ENCODE peak calls at places on chromosomes 4 and X, in five cellular contexts. D is neural progenitor cell, Q is left ventricle myocardium inferior, U is endodermal cell, K is A549. F is an unnamed sample.

GRCh38 chr4:86924805-86925204 is 10.0 kb upstream of the AFF1 start:
- DNase-seq in D (no peak), Q (no peak), U (peak; percentile 40), K (peak; percentile 71), F (no peak)

GRCh38 chr4:68494688-68495087 is 47.4 kb downstream of the TMPRSS11E start:
- DNase-seq in D (no peak), Q (no peak), U (no peak), K (no peak), F (no peak)

GRCh38 chr4:168586926-168587325 is 90.1 kb downstream of the PALLD start:
- DNase-seq in D (no peak), Q (no peak), U (peak; percentile 59), K (no peak), F (no peak)

GRCh38 chr4:113276448-113277158 is 227.2 kb downstream of the ANK2 start:
- DNase-seq in D (no peak), Q (no peak), U (no peak), K (no peak), F (no peak)

GRCh38 chr4:85489273-85489672 is 14.3 kb downstream of the ARHGAP24 start:
- DNase-seq in D (peak; percentile 16), Q (no peak), U (peak; percentile 51), K (peak; percentile 84), F (no peak)

GRCh38 chrX:24341795-24342194 is 18.6 kb upstream of the SUPT20HL1 start:
- DNase-seq in D (no peak), Q (no peak), U (no peak), K (no peak), F (no peak)

GRCh38 chr4:24642941-24643628 is 58.7 kb upstream of the DHX15 start:
- DNase-seq in D (no peak), Q (no peak), U (no peak), K (peak; percentile 67), F (no peak)

GRCh38 chr4:13541720-13542576 is 2.4 kb downstream of the NKX3-2 start:
- DNase-seq in D (peak; percentile 69), Q (no peak), U (peak; percentile 94), K (peak; percentile 38), F (peak; percentile 41)

GRCh38 chr4:137644201-137644600 is 111.9 kb upstream of the PCDH18 start:
- DNase-seq in D (no peak), Q (no peak), U (no peak), K (no peak), F (no peak)

GRCh38 chr4:67909910-67910905 is 26.4 kb upstream of the TMPRSS11D start:
- DNase-seq in D (no peak), Q (no peak), U (no peak), K (peak; percentile 10), F (no peak)

GRCh38 chrX:128691872-128692271 is 639.7 kb upstream of the ACTRT1 start:
- DNase-seq in D (no peak), Q (no peak), U (no peak), K (no peak), F (no peak)

GRCh38 chrX:8868070-8868795 is 67.0 kb upstream of the FAM9A start:
- DNase-seq in D (no peak), Q (no peak), U (no peak), K (peak; percentile 86), F (no peak)

GRCh38 chrX:23662187-23662586 is 5.1 kb upstream of the PRDX4 start:
- DNase-seq in D (no peak), Q (no peak), U (no peak), K (no peak), F (no peak)

GRCh38 chr4:187188118-187188517 is 464.5 kb upstream of the FAT1 start:
- DNase-seq in D (no peak), Q (no peak), U (no peak), K (no peak), F (no peak)

GRCh38 chr4:167290684-167291083 is 56.4 kb upstream of the SPOCK3 start:
- DNase-seq in D (peak; percentile 29), Q (no peak), U (no peak), K (peak; percentile 15), F (no peak)

GRCh38 chr4:110172972-110173371 is 25.4 kb downstream of the ELOVL6 start:
- DNase-seq in D (no peak), Q (no peak), U (no peak), K (no peak), F (no peak)

GRCh38 chr4:71184195-71184781 is 154.5 kb upstream of the SLC4A4 start:
- DNase-seq in D (peak; percentile 70), Q (no peak), U (peak; percentile 68), K (peak; percentile 61), F (peak; percentile 16)

GRCh38 chrX:41133551-41133950 is 48.3 kb downstream of the USP9X start:
- DNase-seq in D (no peak), Q (no peak), U (no peak), K (no peak), F (no peak)

GRCh38 chr4:37438880-37439279 is 194.3 kb downstream of the NWD2 start:
- DNase-seq in D (no peak), Q (no peak), U (no peak), K (no peak), F (no peak)

GRCh38 chr4:3401436-3402171 is 40.2 kb upstream of the HGFAC start:
- DNase-seq in D (no peak), Q (no peak), U (no peak), K (no peak), F (no peak)

GRCh38 chrX:46173159-46173558 is 372.1 kb downstream of the ZNF674 start:
- DNase-seq in D (no peak), Q (no peak), U (no peak), K (no peak), F (no peak)

GRCh38 chr4:2937986-2938385 is 25.2 kb downstream of the NOP14 start:
- DNase-seq in D (no peak), Q (peak; percentile 1), U (no peak), K (no peak), F (no peak)

GRCh38 chr4:98728433-98728832 is 70.0 kb upstream of the TSPAN5 start:
- DNase-seq in D (no peak), Q (no peak), U (no peak), K (no peak), F (peak; percentile 7)

GRCh38 chrX:13906103-13906502 is 89.2 kb upstream of the GPM6B start:
- DNase-seq in D (peak; percentile 12), Q (no peak), U (no peak), K (no peak), F (no peak)

GRCh38 chrX:74421181-74422028 is at the start of gene SLC16A2:
- DNase-seq in D (peak; percentile 83), Q (peak; percentile 70), U (peak; percentile 85), K (peak; percentile 80), F (peak; percentile 0)

GRCh38 chrX:27619459-27619858 is 29.3 kb downstream of the DCAF8L2 start:
- DNase-seq in D (no peak), Q (no peak), U (no peak), K (no peak), F (no peak)

GRCh38 chrX:21374163-21374993 is at the start of gene CNKSR2:
- DNase-seq in D (peak; percentile 80), Q (peak; percentile 19), U (peak; percentile 93), K (peak; percentile 78), F (peak; percentile 68)

GRCh38 chr4:177308125-177308524 is 1.5 kb upstream of the NEIL3 start:
- DNase-seq in D (no peak), Q (no peak), U (no peak), K (peak; percentile 81), F (no peak)

GRCh38 chr4:145069361-145069760 is 28.6 kb downstream of the ANAPC10 start:
- DNase-seq in D (no peak), Q (no peak), U (no peak), K (no peak), F (no peak)

GRCh38 chr4:145878501-145879435 is 59.9 kb downstream of the ZNF827 start:
- DNase-seq in D (no peak), Q (no peak), U (no peak), K (no peak), F (no peak)

GRCh38 chr4:57154191-57154590 is 44.0 kb upstream of the IGFBP7 start:
- DNase-seq in D (peak; percentile 7), Q (no peak), U (no peak), K (no peak), F (no peak)

GRCh38 chr4:187602339-187603092 is 393.1 kb upstream of the ZFP42 start:
- DNase-seq in D (no peak), Q (no peak), U (no peak), K (no peak), F (no peak)

DNA sequence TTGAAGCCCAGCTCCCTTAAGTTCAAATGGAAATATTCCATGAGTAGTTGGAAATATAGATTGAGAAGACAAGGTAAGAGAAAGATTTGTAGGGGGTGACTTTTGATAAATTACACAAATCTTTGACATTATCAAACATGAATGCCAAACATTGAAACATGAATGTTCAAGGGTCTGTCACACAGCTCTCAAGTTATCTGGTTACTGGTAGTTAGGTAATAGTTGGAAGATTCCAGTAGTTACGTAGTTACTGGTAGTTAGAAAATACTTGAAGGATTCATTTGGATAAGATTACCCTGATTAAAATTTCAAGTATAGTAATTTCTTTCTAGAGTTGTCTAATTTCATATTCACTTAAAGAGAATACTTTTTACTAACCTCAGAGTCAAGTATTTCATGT is 20.7 kb downstream of the KIAA0232 start:
- DNase-seq in D (no peak), Q (no peak), U (no peak), K (no peak), F (no peak)
- H3K4me1 ChIP-seq in D (peaks cover 11% of the 10 kb centered on the region), Q (peaks cover 91% of the 10 kb centered on the region), U (no peaks in the 10 kb centered on the region), K (peaks cover 64% of the 10 kb centered on the region), F (peaks cover 7% of the 10 kb centered on the region)

DNA sequence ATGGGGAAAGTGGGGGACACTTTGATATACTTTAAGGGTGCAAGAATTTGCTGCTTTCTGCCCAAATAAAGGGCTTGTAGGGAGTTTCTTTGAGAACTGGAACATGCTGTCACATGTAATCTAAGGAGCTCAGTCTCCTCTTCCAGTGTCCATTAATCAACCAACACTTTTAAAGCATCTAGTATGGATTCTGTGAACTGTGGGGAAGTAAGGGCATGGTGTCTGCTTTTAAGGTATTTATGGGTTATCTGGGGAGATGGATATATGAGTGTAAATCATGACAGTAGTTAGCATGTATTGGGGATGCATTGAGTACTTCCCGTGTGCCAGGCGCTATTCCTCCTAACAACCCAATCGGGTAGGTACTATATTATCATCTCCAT is 151.2 kb downstream of the SPRY1 start:
- DNase-seq in D (no peak), Q (no peak), U (no peak), K (no peak), F (no peak)
- H3K27ac ChIP-seq in D (no peak overlapping the region), Q (no peak overlapping the region), U (no peak overlapping the region), K (no peak overlapping the region), F (no peak overlapping the region)

GRCh38 chr4:148998719-148999118 is 556.5 kb upstream of the NR3C2 start:
- DNase-seq in D (peak; percentile 68), Q (no peak), U (peak; percentile 77), K (peak; percentile 4), F (no peak)
- TF ChIP-seq CTCF in D (peak; percentile 74), Q (peak; percentile 29), U (peak; percentile 91), K (no peak), F (no peak)

GRCh38 chr4:1202526-1203378 is 30.4 kb upstream of the SPON2 start:
- DNase-seq in D (no peak), Q (no peak), U (peak; percentile 38), K (no peak), F (no peak)
- H3K4me1 ChIP-seq in D (no peaks in the 10 kb centered on the region), Q (peaks cover 34% of the 10 kb centered on the region), U (no peaks in the 10 kb centered on the region), K (no peaks in the 10 kb centered on the region), F (peaks cover 47% of the 10 kb centered on the region)

GRCh38 chrX:131704136-131704695 is 160.3 kb downstream of the OR13H1 start:
- DNase-seq in D (no peak), Q (no peak), U (no peak), K (peak; percentile 92), F (peak; percentile 94)
- H3K27ac ChIP-seq in D (no peak overlapping the region), Q (no peak overlapping the region), U (no peak overlapping the region), K (peak overlapping the region; percentile 92), F (no peak overlapping the region)

GRCh38 chr4:165814256-165815010 is 58.6 kb upstream of the TLL1 start:
- DNase-seq in D (no peak), Q (no peak), U (no peak), K (no peak), F (no peak)
- TF ChIP-seq CTCF in D (no peak), Q (no peak), U (no peak), K (no peak), F (no peak)